ENCODE peak calls at places on chromosomes 13 and 19, in eight cellular contexts. M is spleen, B is fibroblast of lung, W is HL-60, C is psoas muscle, Z is IMR-90, U is H1, K is ovary. X is an unnamed sample.

GRCh38 chr13:44040070-44040753 is 160.5 kb downstream of the LACC1 start:
- DNase-seq in M (no peak), B (peak; percentile 75), W (no peak), C (no peak), Z (peak; percentile 54), U (no peak), K (no peak), X (no peak)

GRCh38 chr19:16244091-16244490 is 46.4 kb downstream of the AP1M1 start:
- DNase-seq in M (no peak), B (peak; percentile 74), W (no peak), C (no peak), Z (peak; percentile 80), U (no peak), K (no peak), X (no peak)

GRCh38 chr13:99977912-99978780 is 3.4 kb upstream of the ZIC2 start:
- DNase-seq in M (no peak), B (no peak), W (no peak), C (no peak), Z (no peak), U (no peak), K (no peak), X (peak; percentile 17)

GRCh38 chr13:107608736-107609135 is 606.6 kb downstream of the LIG4 start:
- DNase-seq in M (no peak), B (no peak), W (no peak), C (no peak), Z (no peak), U (no peak), K (no peak), X (no peak)

GRCh38 chr19:3075605-3076431 is 13.5 kb upstream of the TLE5 start:
- DNase-seq in M (peak; percentile 91), B (no peak), W (no peak), C (peak; percentile 79), Z (no peak), U (no peak), K (peak; percentile 80), X (peak; percentile 83)

GRCh38 chr19:10747271-10747670 is 29.4 kb downstream of the DNM2 start:
- DNase-seq in M (no peak), B (no peak), W (no peak), C (no peak), Z (no peak), U (no peak), K (no peak), X (no peak)

GRCh38 chr13:97307882-97308624 is 85.9 kb downstream of the MBNL2 start:
- DNase-seq in M (no peak), B (peak; percentile 47), W (no peak), C (no peak), Z (peak; percentile 68), U (no peak), K (no peak), X (peak; percentile 44)

GRCh38 chr13:36428083-36428482 is 4.2 kb upstream of the CCNA1 start:
- DNase-seq in M (no peak), B (no peak), W (peak; percentile 62), C (no peak), Z (no peak), U (no peak), K (no peak), X (no peak)

GRCh38 chr19:1468274-1469199 is 10.5 kb downstream of the C19orf25 start:
- DNase-seq in M (no peak), B (peak; percentile 26), W (no peak), C (peak; percentile 62), Z (peak; percentile 37), U (no peak), K (peak; percentile 43), X (peak; percentile 35)

GRCh38 chr13:46796129-46796514 is 839 bp downstream of the ESD start:
- DNase-seq in M (no peak), B (no peak), W (no peak), C (no peak), Z (no peak), U (no peak), K (no peak), X (no peak)

GRCh38 chr19:41588497-41589209 is 12.7 kb downstream of the CEACAM21 start:
- DNase-seq in M (peak; percentile 23), B (peak; percentile 15), W (no peak), C (no peak), Z (peak; percentile 29), U (no peak), K (no peak), X (no peak)

GRCh38 chr13:76473552-76474134 is 412.6 kb downstream of the KCTD12 start:
- DNase-seq in M (no peak), B (peak; percentile 88), W (peak; percentile 52), C (peak; percentile 67), Z (peak; percentile 80), U (peak; percentile 51), K (peak; percentile 63), X (peak; percentile 68)

GRCh38 chr19:10104665-10105221 is 1.4 kb upstream of the PPAN start:
- DNase-seq in M (peak; percentile 87), B (no peak), W (no peak), C (peak; percentile 41), Z (no peak), U (no peak), K (no peak), X (peak; percentile 41)

GRCh38 chr19:40603719-40604646 is 2.8 kb downstream of the LTBP4 start:
- DNase-seq in M (peak; percentile 98), B (peak; percentile 98), W (peak; percentile 87), C (peak; percentile 98), Z (peak; percentile 92), U (peak; percentile 99), K (peak; percentile 99), X (peak; percentile 99)

GRCh38 chr13:30409911-30410704 is 12.2 kb upstream of the UBE2L5 start:
- DNase-seq in M (no peak), B (peak; percentile 48), W (no peak), C (no peak), Z (peak; percentile 85), U (no peak), K (peak; percentile 44), X (peak; percentile 56)

GRCh38 chr19:50332014-50332263 is 2.8 kb upstream of the KCNC3 start:
- DNase-seq in M (peak; percentile 72), B (no peak), W (no peak), C (no peak), Z (no peak), U (no peak), K (no peak), X (no peak)

GRCh38 chr19:2503521-2504109 is 27.7 kb downstream of the GADD45B start:
- DNase-seq in M (no peak), B (peak; percentile 77), W (no peak), C (no peak), Z (peak; percentile 78), U (no peak), K (no peak), X (no peak)

GRCh38 chr13:34361528-34361927 is 543.6 kb downstream of the RFC3 start:
- DNase-seq in M (no peak), B (no peak), W (no peak), C (no peak), Z (no peak), U (no peak), K (no peak), X (no peak)
- H3K27ac ChIP-seq in M (no peak overlapping the region), B (no peak overlapping the region), W (no peak overlapping the region), C (no peak overlapping the region), Z (no peak overlapping the region), U (no peak overlapping the region), K (no peak overlapping the region), X (no peak overlapping the region)

GRCh38 chr13:75373988-75374387 is 108.0 kb downstream of the TBC1D4 start:
- DNase-seq in M (no peak), B (no peak), W (no peak), C (peak; percentile 48), Z (no peak), U (no peak), K (no peak), X (no peak)

GRCh38 chr13:75372923-75373841 is 108.8 kb downstream of the TBC1D4 start:
- DNase-seq in M (no peak), B (no peak), W (no peak), C (no peak), Z (no peak), U (no peak), K (no peak), X (no peak)

GRCh38 chr13:75378301-75378700 is 103.7 kb downstream of the TBC1D4 start:
- DNase-seq in M (no peak), B (no peak), W (no peak), C (no peak), Z (no peak), U (no peak), K (no peak), X (no peak)

GRCh38 chr13:75375329-75375728 is 106.6 kb downstream of the TBC1D4 start:
- DNase-seq in M (no peak), B (no peak), W (no peak), C (no peak), Z (no peak), U (no peak), K (no peak), X (no peak)

GRCh38 chr13:75376792-75377402 is 105.1 kb downstream of the TBC1D4 start:
- DNase-seq in M (no peak), B (no peak), W (no peak), C (no peak), Z (no peak), U (no peak), K (no peak), X (no peak)
- H3K27ac ChIP-seq in M (no peak overlapping the region), B (no peak overlapping the region), W (no peak overlapping the region), C (peak overlapping the region; percentile 93), Z (no peak overlapping the region), U (no peak overlapping the region), K (no peak overlapping the region), X (no peak overlapping the region)

DNA sequence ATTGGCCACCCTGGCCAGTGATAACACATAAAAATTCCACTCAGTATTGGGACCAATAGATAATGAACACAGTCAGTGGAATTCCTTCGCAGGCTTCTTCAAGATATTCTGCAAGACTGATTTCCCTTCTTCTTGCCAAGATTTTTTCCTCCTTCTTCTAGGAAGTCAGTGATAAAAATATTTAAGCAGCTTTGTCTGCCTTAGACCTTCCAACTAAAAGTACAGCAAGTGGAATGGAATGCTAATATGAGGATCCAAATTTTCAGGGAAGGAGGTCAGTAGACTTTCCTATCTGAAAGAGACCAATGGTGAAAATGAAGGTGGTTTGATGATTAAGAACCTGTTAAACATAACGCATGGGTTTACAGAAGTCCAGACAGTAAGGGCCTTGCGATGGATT is 9.6 kb downstream of the STARD13 start:
- DNase-seq in M (no peak), B (no peak), W (no peak), C (no peak), Z (peak; percentile 76), U (no peak), K (no peak), X (no peak)
- H3K27ac ChIP-seq in M (no peak overlapping the region), B (no peak overlapping the region), W (no peak overlapping the region), C (no peak overlapping the region), Z (peak overlapping the region; percentile 64), U (no peak overlapping the region), K (no peak overlapping the region), X (no peak overlapping the region)

DNA sequence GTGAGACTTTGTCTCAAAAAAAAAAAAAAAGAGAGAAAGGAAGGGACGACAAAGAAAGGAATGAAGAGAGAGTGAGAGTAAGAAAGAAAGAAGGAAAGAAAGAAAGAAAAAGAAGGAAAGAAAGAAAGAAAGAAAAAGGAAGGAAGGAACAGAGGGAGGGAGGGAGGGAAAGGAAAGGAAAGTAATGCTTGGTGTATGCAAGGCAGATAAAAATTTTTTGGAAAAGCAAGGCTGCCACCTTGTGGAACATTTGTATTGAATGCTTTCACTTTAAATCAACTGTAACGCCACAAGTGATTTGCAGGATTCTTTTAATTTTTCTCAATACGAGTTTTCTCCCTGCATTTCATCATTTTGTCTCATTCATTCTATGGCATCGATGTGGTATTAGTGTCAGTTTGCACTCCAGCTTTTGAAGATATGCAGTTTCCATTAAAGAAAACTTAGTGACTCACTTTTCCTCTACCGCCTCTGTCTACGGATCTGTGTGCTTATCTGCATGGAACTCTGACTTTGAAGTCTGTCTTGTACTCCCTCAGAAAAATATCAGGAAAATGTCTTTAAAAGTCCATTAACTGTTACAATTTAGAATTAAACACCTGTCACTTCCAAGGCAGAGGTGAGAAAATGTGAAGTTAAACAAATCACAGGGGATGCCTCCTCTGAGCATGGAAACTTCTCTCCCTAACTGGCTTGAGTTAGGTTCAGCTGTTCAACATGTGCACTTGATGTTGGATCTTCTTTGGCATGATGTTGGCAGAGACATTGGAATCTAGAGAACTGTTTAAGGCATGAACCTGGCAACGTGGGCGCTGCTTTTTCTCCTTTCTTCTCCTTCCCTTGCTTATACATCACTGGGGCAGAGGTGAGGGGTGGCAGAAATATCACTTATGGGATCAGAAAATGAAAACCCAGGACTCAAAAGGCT is 20.0 kb upstream of the ZDHHC20 start:
- DNase-seq in M (no peak), B (peak; percentile 87), W (no peak), C (no peak), Z (peak; percentile 81), U (no peak), K (no peak), X (no peak)
- H3K27ac ChIP-seq in M (no peak overlapping the region), B (no peak overlapping the region), W (no peak overlapping the region), C (peak overlapping the region; percentile 74), Z (no peak overlapping the region), U (no peak overlapping the region), K (no peak overlapping the region), X (peak overlapping the region; percentile 42)

X was measured in right cardiac atrium.